ENCODE peak calls at places on chromosomes 16 and 17, in seven cellular contexts. G is hepatocyte, T is OCI-LY7, N is neural progenitor cell, C is SK-N-SH, O is HCT116, D is GM23338. W is an unnamed sample.

GRCh38 chr16:88049020-88049419 is 97.8 kb downstream of the BANP start:
- DNase-seq in C (no peak), N (no peak), G (no peak), O (no peak), D (no peak), T (no peak), W (no peak)

GRCh38 chr17:80863626-80864025 is 128.0 kb upstream of the CHMP6 start:
- DNase-seq in C (no peak), O (no peak), N (no peak), G (no peak), T (no peak), D (no peak), W (no peak)

GRCh38 chr17:61250335-61250890 is 149.2 kb upstream of the TBX2 start:
- DNase-seq in O (no peak), C (no peak), D (no peak), G (peak), T (no peak), N (no peak), W (peak)

GRCh38 chr17:31013844-31014243 is 43.0 kb downstream of the RNF135 start:
- DNase-seq in O (no peak), N (no peak), C (no peak), G (no peak), D (no peak), T (no peak), W (no peak)

GRCh38 chr16:16857603-16858283 is 478.8 kb downstream of the NPIPA7 start:
- DNase-seq in C (no peak), G (peak), O (no peak), N (no peak), T (no peak), D (no peak), W (no peak)

GRCh38 chr16:3022697-3023414 is 886 bp downstream of the HCFC1R1 start:
- DNase-seq in O (no peak), T (peak), G (no peak), C (no peak), D (no peak), N (no peak), W (no peak)

GRCh38 chr17:2777242-2777867 is 18.9 kb upstream of the RAP1GAP2 start:
- DNase-seq in C (no peak), G (no peak), T (no peak), N (peak), O (no peak), D (peak), W (no peak)

GRCh38 chr17:64216385-64217248 is 46.4 kb downstream of the TEX2 start:
- DNase-seq in O (no peak), N (peak), G (peak), D (peak), T (no peak), C (peak), W (no peak)

GRCh38 chr16:25855818-25856217 is 164.1 kb downstream of the HS3ST4 start:
- DNase-seq in G (no peak), N (peak), O (no peak), D (peak), C (no peak), T (no peak), W (no peak)

GRCh38 chr17:52158450-52159042 is at the start of gene CA10:
- DNase-seq in C (peak), N (peak), G (peak), D (peak), T (no peak), O (no peak), W (no peak)

GRCh38 chr16:23408242-23409201 is 44.5 kb downstream of the COG7 start:
- DNase-seq in T (no peak), D (peak), C (peak), N (peak), O (no peak), G (peak), W (peak)

GRCh38 chr17:83036666-83037065 is 42.7 kb upstream of the METRNL start:
- DNase-seq in D (no peak), G (no peak), N (no peak), C (no peak), O (no peak), T (no peak), W (no peak)

GRCh38 chr17:340074-340473 is 12.5 kb downstream of the RPH3AL start:
- DNase-seq in D (no peak), C (peak), O (no peak), N (no peak), G (no peak), T (no peak), W (no peak)

GRCh38 chr16:57531635-57532220 is 4.6 kb downstream of the CCDC102A start:
- DNase-seq in C (peak), D (no peak), G (no peak), T (no peak), O (no peak), N (no peak), W (no peak)

GRCh38 chr16:27817038-27817437 is 246.5 kb downstream of the GSG1L start:
- DNase-seq in G (no peak), C (peak), N (no peak), T (no peak), O (no peak), D (no peak), W (no peak)
- TF ChIP-seq EZH2phosphoT487 in G (no peak), C (no peak), N (no peak), T (no peak), O (no peak), D (no peak), W (no peak)

GRCh38 chr17:7982666-7983065 is 19.7 kb upstream of the GUCY2D start:
- DNase-seq in N (peak), O (no peak), G (no peak), T (no peak), D (peak), C (no peak), W (peak)
- TF ChIP-seq CTCF in N (peak), O (no peak), G (peak), T (peak), D (peak), C (peak), W (peak)

GRCh38 chr16:66402166-66402565 is 24.9 kb upstream of the BEAN1 start:
- DNase-seq in C (no peak), N (no peak), D (no peak), G (no peak), T (no peak), O (no peak), W (no peak)
- TF ChIP-seq EZH2phosphoT487 in C (no peak), N (no peak), D (no peak), G (no peak), T (no peak), O (no peak), W (no peak)

DNA sequence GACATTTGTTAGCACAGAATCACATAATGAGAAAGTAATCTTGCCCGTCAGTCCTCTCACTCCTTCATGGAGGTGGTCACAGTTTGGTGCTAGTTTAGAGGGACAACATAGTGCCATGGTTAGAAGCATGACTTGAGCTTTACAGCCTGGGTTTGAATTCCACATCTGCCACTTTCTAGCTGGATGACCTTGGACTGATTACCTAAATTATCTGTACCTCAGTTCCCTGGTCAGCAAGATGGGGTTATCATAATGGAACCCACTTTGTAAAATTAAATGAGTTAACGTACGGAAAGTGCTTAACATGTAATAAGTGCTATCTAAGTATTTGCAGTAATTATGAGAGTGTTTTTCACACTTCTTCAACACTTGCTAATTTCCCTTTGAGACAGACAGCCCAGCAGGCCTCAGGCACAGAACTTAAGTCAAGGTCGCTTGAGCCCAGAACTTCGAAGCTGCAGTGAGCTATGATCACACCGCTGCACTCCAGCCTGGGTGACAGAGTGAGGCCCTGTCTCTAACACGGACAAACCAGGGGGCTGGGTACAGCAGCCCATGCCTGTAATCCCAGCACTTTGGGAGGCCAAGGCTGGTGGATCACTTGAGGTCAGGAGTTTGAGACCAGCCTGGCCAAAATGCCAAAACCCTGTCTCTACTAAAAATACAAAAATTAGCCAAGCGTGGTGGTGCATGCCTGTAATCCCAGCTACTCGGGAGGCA is 7.1 kb downstream of the VWA3A start:
- DNase-seq in O (no peak), G (no peak), D (no peak), N (no peak), C (no peak), T (no peak), W (no peak)
- TF ChIP-seq CTCF in O (no peak), G (no peak), D (no peak), N (no peak), C (peak), T (peak), W (no peak)

GRCh38 chr17:41864498-41864836 is 756 bp downstream of the KLHL11 start:
- DNase-seq in O (no peak), N (peak), C (no peak), D (no peak), T (no peak), G (no peak), W (no peak)

GRCh38 chr17:41860254-41860931 is 4.8 kb downstream of the KLHL11 start:
- DNase-seq in G (no peak), T (no peak), O (no peak), N (no peak), D (no peak), C (peak), W (no peak)

GRCh38 chr17:41864837-41865595 is at the start of gene KLHL11:
- DNase-seq in O (peak), T (peak), C (peak), D (peak), G (peak), N (peak), W (peak)

GRCh38 chr17:41865596-41865893 is 322 bp upstream of the KLHL11 start:
- DNase-seq in T (no peak), C (no peak), O (no peak), G (no peak), D (no peak), N (no peak), W (no peak)

GRCh38 chr17:41863074-41863843 is 2.0 kb downstream of the KLHL11 start:
- DNase-seq in C (no peak), G (no peak), N (peak), T (no peak), O (no peak), D (peak), W (no peak)
- TF ChIP-seq EZH2phosphoT487 in C (no peak), G (no peak), N (no peak), T (no peak), O (no peak), D (no peak), W (no peak)